ENCODE peak calls at places on chromosomes 6 and 20, in four cellular contexts. One of them, this sample, is unnamed.

GRCh38 chr6:52284131-52284459 is 447 bp downstream of the MCM3 start:
- DNase-seq in T-cell: no peak
- DNase-seq in cardiac muscle cell: peak
- DNase-seq in amygdala: no peak
- DNase-seq in this sample: no peak

GRCh38 chr6:154258064-154258757 is 98.4 kb downstream of the IPCEF1 start:
- DNase-seq in T-cell: no peak
- DNase-seq in cardiac muscle cell: no peak
- DNase-seq in amygdala: no peak
- DNase-seq in this sample: no peak

GRCh38 chr6:107219851-107220250 is 104.5 kb upstream of the BEND3 start:
- DNase-seq in T-cell: no peak
- DNase-seq in cardiac muscle cell: no peak
- DNase-seq in amygdala: no peak
- DNase-seq in this sample: no peak

GRCh38 chr20:7714549-7714948 is 225.7 kb downstream of the HAO1 start:
- DNase-seq in T-cell: no peak
- DNase-seq in cardiac muscle cell: no peak
- DNase-seq in amygdala: no peak
- DNase-seq in this sample: no peak

GRCh38 chr6:163408352-163408991 is 6.0 kb upstream of the QKI start:
- DNase-seq in T-cell: no peak
- DNase-seq in cardiac muscle cell: no peak
- DNase-seq in amygdala: no peak
- DNase-seq in this sample: no peak

GRCh38 chr20:17663040-17663399 is 19.0 kb downstream of the RRBP1 start:
- DNase-seq in T-cell: no peak
- DNase-seq in cardiac muscle cell: no peak
- DNase-seq in amygdala: no peak
- DNase-seq in this sample: no peak

GRCh38 chr20:8385247-8385646 is 253.2 kb downstream of the PLCB1 start:
- DNase-seq in T-cell: no peak
- DNase-seq in cardiac muscle cell: peak
- DNase-seq in amygdala: peak
- DNase-seq in this sample: no peak

GRCh38 chr6:13978787-13979186 is 54.0 kb downstream of the RNF182 start:
- DNase-seq in T-cell: no peak
- DNase-seq in cardiac muscle cell: no peak
- DNase-seq in amygdala: no peak
- DNase-seq in this sample: no peak

GRCh38 chr20:36969478-36970186 is 18.1 kb upstream of the SAMHD1 start:
- DNase-seq in T-cell: peak
- DNase-seq in cardiac muscle cell: no peak
- DNase-seq in amygdala: no peak
- DNase-seq in this sample: peak

GRCh38 chr6:82410151-82410621 is 46.6 kb downstream of the TPBG start:
- DNase-seq in T-cell: no peak
- DNase-seq in cardiac muscle cell: no peak
- DNase-seq in amygdala: no peak
- DNase-seq in this sample: peak

GRCh38 chr6:39426057-39426592 is 103.6 kb upstream of the KCNK16 start:
- DNase-seq in T-cell: no peak
- DNase-seq in cardiac muscle cell: no peak
- DNase-seq in amygdala: peak
- DNase-seq in this sample: peak

GRCh38 chr20:58956078-58956477 is 25.0 kb upstream of the NELFCD start:
- DNase-seq in T-cell: no peak
- DNase-seq in cardiac muscle cell: no peak
- DNase-seq in amygdala: no peak
- DNase-seq in this sample: no peak

GRCh38 chr20:63292292-63292701 is 689 bp upstream of the COL20A1 start:
- DNase-seq in T-cell: no peak
- DNase-seq in cardiac muscle cell: no peak
- DNase-seq in amygdala: no peak
- DNase-seq in this sample: no peak

GRCh38 chr6:87068804-87069203 is 26.1 kb downstream of the CGA start:
- DNase-seq in T-cell: no peak
- DNase-seq in cardiac muscle cell: no peak
- DNase-seq in amygdala: no peak
- DNase-seq in this sample: no peak

GRCh38 chr6:125188594-125189203 is 35.1 kb downstream of the TPD52L1 start:
- DNase-seq in T-cell: no peak
- DNase-seq in cardiac muscle cell: peak
- DNase-seq in amygdala: no peak
- DNase-seq in this sample: no peak

GRCh38 chr20:33490023-33490933 is at the start of gene CBFA2T2:
- DNase-seq in T-cell: no peak
- DNase-seq in cardiac muscle cell: no peak
- DNase-seq in amygdala: no peak
- DNase-seq in this sample: peak

GRCh38 chr6:27294409-27294808 is 17.7 kb downstream of the POM121L2 start:
- DNase-seq in T-cell: no peak
- DNase-seq in cardiac muscle cell: no peak
- DNase-seq in amygdala: no peak
- DNase-seq in this sample: peak

GRCh38 chr6:44646355-44646754 is 258.8 kb downstream of the CDC5L start:
- DNase-seq in T-cell: no peak
- DNase-seq in cardiac muscle cell: no peak
- DNase-seq in amygdala: no peak
- DNase-seq in this sample: no peak

GRCh38 chr6:109445382-109445781 is 4.9 kb downstream of the SMPD2 start:
- DNase-seq in T-cell: no peak
- DNase-seq in cardiac muscle cell: no peak
- DNase-seq in amygdala: no peak
- DNase-seq in this sample: no peak

GRCh38 chr6:53651764-53652401 is 13.7 kb downstream of the KLHL31 start:
- DNase-seq in T-cell: peak
- DNase-seq in cardiac muscle cell: peak
- DNase-seq in amygdala: peak
- DNase-seq in this sample: peak

GRCh38 chr6:50990750-50991446 is 172.2 kb downstream of the TFAP2B start:
- DNase-seq in T-cell: no peak
- DNase-seq in cardiac muscle cell: no peak
- DNase-seq in amygdala: no peak
- DNase-seq in this sample: no peak

GRCh38 chr6:38567436-38567835 is 72.3 kb downstream of the BTBD9 start:
- DNase-seq in T-cell: no peak
- DNase-seq in cardiac muscle cell: peak
- DNase-seq in amygdala: peak
- DNase-seq in this sample: peak

GRCh38 chr6:137520520-137520919 is 26.3 kb upstream of the OLIG3 start:
- DNase-seq in T-cell: no peak
- DNase-seq in cardiac muscle cell: no peak
- DNase-seq in amygdala: no peak
- DNase-seq in this sample: no peak

GRCh38 chr20:25191051-25191450 is 4.5 kb upstream of the ENTPD6 start:
- DNase-seq in T-cell: no peak
- DNase-seq in cardiac muscle cell: no peak
- DNase-seq in amygdala: no peak
- DNase-seq in this sample: no peak

GRCh38 chr6:1178590-1178989 is 133.3 kb upstream of the FOXQ1 start:
- DNase-seq in T-cell: no peak
- DNase-seq in cardiac muscle cell: no peak
- DNase-seq in amygdala: no peak
- DNase-seq in this sample: no peak

GRCh38 chr6:22929228-22929627 is 359.9 kb downstream of the HDGFL1 start:
- DNase-seq in T-cell: no peak
- DNase-seq in cardiac muscle cell: no peak
- DNase-seq in amygdala: no peak
- DNase-seq in this sample: peak

GRCh38 chr6:21190701-21191588 is 402.6 kb upstream of the SOX4 start:
- DNase-seq in T-cell: no peak
- DNase-seq in cardiac muscle cell: no peak
- DNase-seq in amygdala: no peak
- DNase-seq in this sample: no peak

GRCh38 chr20:53138454-53139291 is 166.5 kb downstream of the TSHZ2 start:
- DNase-seq in T-cell: no peak
- DNase-seq in cardiac muscle cell: no peak
- DNase-seq in amygdala: no peak
- DNase-seq in this sample: no peak

GRCh38 chr6:108260126-108260808 is 573 bp downstream of the SNX3 start:
- DNase-seq in T-cell: no peak
- DNase-seq in cardiac muscle cell: peak
- DNase-seq in amygdala: peak
- DNase-seq in this sample: peak

GRCh38 chr6:20001286-20001685 is 164.1 kb downstream of the ID4 start:
- DNase-seq in T-cell: no peak
- DNase-seq in cardiac muscle cell: no peak
- DNase-seq in amygdala: no peak
- DNase-seq in this sample: no peak

GRCh38 chr6:98827295-98828159 is 6.8 kb upstream of the POU3F2 start:
- DNase-seq in T-cell: no peak
- DNase-seq in cardiac muscle cell: peak
- DNase-seq in amygdala: peak
- DNase-seq in this sample: peak